ENCODE peak calls at places on chromosomes 3 and 15, in six cellular contexts. G is A549, I is GM12878, Z is K562, T is NB4, O is HepG2. M is an unnamed sample.

GRCh38 chr3:196948442-196949365 is 6.4 kb upstream of the NCBP2 start:
- DNase-seq in G (no peak), O (peak), Z (peak), T (peak), I (no peak), M (no peak)

GRCh38 chr3:115194461-115194860 is 47.4 kb upstream of the ZBTB20 start:
- DNase-seq in Z (no peak), T (no peak), O (no peak), I (no peak), G (no peak), M (no peak)

GRCh38 chr3:130414457-130414856 is 69.0 kb downstream of the COL6A5 start:
- DNase-seq in I (no peak), G (no peak), T (peak), Z (no peak), O (no peak), M (no peak)

GRCh38 chr3:50274371-50275104 is 4.3 kb upstream of the LSMEM2 start:
- DNase-seq in Z (peak), T (peak), O (peak), I (no peak), G (peak), M (peak)

GRCh38 chr3:138944842-138945645 is 1.9 kb downstream of the FOXL2 start:
- DNase-seq in G (no peak), Z (peak), I (no peak), T (peak), O (no peak), M (no peak)

GRCh38 chr3:107394502-107394901 is 17.3 kb downstream of the CCDC54 start:
- DNase-seq in G (no peak), T (no peak), Z (no peak), O (no peak), I (no peak), M (no peak)

GRCh38 chr3:153277029-153277428 is 115.0 kb downstream of the RAP2B start:
- DNase-seq in O (no peak), Z (no peak), I (no peak), G (no peak), T (no peak), M (no peak)

GRCh38 chr3:100436951-100437350 is 35.6 kb downstream of the LNP1 start:
- DNase-seq in G (no peak), I (no peak), O (no peak), Z (no peak), T (no peak), M (no peak)

GRCh38 chr15:51600114-51600513 is 22.5 kb downstream of the DMXL2 start:
- DNase-seq in G (no peak), O (no peak), I (peak), T (peak), Z (peak), M (no peak)

GRCh38 chr15:60827492-60827891 is 348.6 kb upstream of the ICE2 start:
- DNase-seq in O (no peak), Z (no peak), T (no peak), G (no peak), I (no peak), M (no peak)

GRCh38 chr15:60831540-60831939 is 352.6 kb upstream of the ICE2 start:
- DNase-seq in Z (no peak), I (no peak), G (no peak), T (no peak), O (no peak), M (no peak)

GRCh38 chr15:60835000-60835399 is 356.1 kb upstream of the ICE2 start:
- DNase-seq in I (no peak), O (no peak), Z (no peak), G (no peak), T (no peak), M (no peak)

GRCh38 chr15:60830479-60830878 is 351.5 kb upstream of the ICE2 start:
- DNase-seq in O (no peak), I (no peak), Z (no peak), G (no peak), T (no peak), M (no peak)

DNA sequence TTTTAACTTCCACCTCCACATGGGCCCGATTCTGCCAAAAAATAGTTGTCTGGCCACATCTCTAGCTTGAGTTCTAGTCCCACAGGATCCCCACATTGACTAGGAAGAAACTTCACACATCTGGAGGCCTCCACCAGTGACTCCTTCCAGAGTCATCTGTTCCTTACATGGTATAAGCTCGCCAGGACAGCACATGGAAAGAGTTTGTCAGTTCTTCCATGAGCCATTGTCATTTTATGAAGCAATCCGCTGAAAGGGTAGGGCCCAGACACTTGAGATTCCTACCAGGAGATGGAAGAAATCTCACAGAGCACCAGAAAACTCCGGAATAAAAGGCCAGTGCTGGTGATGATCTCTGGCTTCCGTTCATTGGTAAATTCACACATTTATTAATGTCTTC is 350.5 kb upstream of the ICE2 start:
- DNase-seq in Z (no peak), I (no peak), O (no peak), T (no peak), G (no peak), M (no peak)
- TF ChIP-seq MYC in Z (no peak), I (no peak), O (no peak), T (no peak), G (no peak), M (no peak)

DNA sequence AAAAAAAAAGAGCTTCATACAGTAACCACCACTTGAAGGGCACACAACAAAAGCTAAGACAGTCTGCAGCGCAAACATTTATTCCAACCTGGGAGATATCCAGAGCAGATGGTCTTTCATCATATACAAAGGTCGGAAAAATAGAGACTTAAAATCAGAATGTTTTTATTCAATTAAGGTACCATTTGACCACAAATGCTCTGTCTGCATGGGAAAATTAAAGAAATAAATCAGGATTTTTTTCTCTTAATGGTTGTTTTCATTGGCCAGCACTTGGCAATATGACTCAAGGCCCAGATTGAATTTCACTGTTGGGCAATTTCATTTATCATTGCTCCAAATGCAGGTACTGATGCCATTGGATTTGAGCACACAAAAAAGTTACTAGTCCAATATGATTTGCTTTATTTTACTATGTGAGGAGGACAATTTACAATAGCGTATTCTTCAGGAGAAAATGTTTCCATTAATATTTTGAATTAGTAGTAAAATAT is 145.9 kb upstream of the AGTR1 start:
- DNase-seq in T (no peak), G (no peak), I (no peak), Z (no peak), O (no peak), M (no peak)
- TF ChIP-seq MYC in T (no peak), G (no peak), I (no peak), Z (no peak), O (no peak), M (no peak)

GRCh38 chr3:126119008-126119675 is 35.2 kb upstream of the SLC41A3 start:
- DNase-seq in Z (no peak), T (no peak), G (no peak), I (no peak), O (no peak), M (no peak)
- TF ChIP-seq MYC in Z (no peak), T (no peak), G (no peak), I (no peak), O (no peak), M (no peak)

GRCh38 chr3:134381836-134382442 is 7.7 kb upstream of the AMOTL2 start:
- DNase-seq in I (no peak), T (no peak), G (no peak), O (no peak), Z (no peak), M (no peak)
- TF ChIP-seq MYC in I (no peak), T (no peak), G (no peak), O (no peak), Z (no peak), M (no peak)

GRCh38 chr3:68163961-68164360 is 509.5 kb upstream of the SUCLG2 start:
- DNase-seq in I (no peak), Z (no peak), T (no peak), O (no peak), G (no peak), M (no peak)
- TF ChIP-seq MYC in I (no peak), Z (no peak), T (no peak), O (no peak), G (no peak), M (no peak)

GRCh38 chr15:78321786-78322185 is 18.4 kb upstream of the CRABP1 start:
- DNase-seq in Z (no peak), G (no peak), O (no peak), T (no peak), I (no peak), M (no peak)

GRCh38 chr15:78317145-78317836 is 17.9 kb upstream of the SKIC8 start:
- DNase-seq in G (no peak), I (no peak), O (no peak), T (peak), Z (peak), M (no peak)

GRCh38 chr15:78320173-78320572 is 20.0 kb upstream of the CRABP1 start:
- DNase-seq in Z (no peak), I (no peak), T (no peak), G (no peak), O (no peak), M (no peak)

GRCh38 chr15:78321041-78321570 is 19.0 kb upstream of the CRABP1 start:
- DNase-seq in T (no peak), O (no peak), Z (no peak), I (no peak), G (no peak), M (no peak)

GRCh38 chr15:78319588-78319987 is 20.2 kb upstream of the SKIC8 start:
- DNase-seq in Z (no peak), O (no peak), G (no peak), I (no peak), T (no peak), M (no peak)
- TF ChIP-seq MYC in Z (no peak), O (no peak), G (no peak), I (no peak), T (no peak), M (no peak)

DNA sequence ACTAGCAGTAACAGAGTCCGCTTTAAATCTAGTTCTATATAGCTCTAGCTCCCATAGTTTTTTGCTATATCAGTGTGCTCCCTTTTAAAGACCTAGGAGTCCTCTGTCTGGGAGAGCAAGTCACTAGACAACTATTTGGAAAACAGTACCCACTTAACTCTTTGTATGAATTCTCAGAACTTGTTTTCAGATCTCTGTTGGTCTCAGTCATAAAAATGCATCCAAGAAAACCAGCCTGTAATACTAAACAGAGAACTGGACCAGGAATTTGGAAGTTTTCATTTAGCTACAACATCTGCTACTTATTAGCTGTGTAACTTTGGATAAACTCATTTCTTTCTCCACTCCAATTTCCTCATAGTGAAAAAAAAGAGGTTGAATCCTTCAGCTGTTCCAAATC is 56.9 kb upstream of the C3orf49 start:
- DNase-seq in I (no peak), Z (no peak), O (no peak), T (no peak), G (no peak), M (no peak)
- TF ChIP-seq MYC in I (no peak), Z (no peak), O (no peak), T (no peak), G (no peak), M (no peak)

GRCh38 chr3:160577093-160577492 is 11.7 kb upstream of the KPNA4 start:
- DNase-seq in G (no peak), T (no peak), O (no peak), Z (no peak), I (no peak), M (no peak)

GRCh38 chr3:160576621-160577020 is 11.2 kb upstream of the KPNA4 start:
- DNase-seq in I (no peak), O (no peak), G (no peak), T (no peak), Z (no peak), M (no peak)

GRCh38 chr3:160575589-160575988 is 10.2 kb upstream of the KPNA4 start:
- DNase-seq in T (no peak), O (no peak), Z (no peak), I (no peak), G (no peak), M (no peak)

GRCh38 chr3:160574636-160575035 is 9.3 kb upstream of the KPNA4 start:
- DNase-seq in T (no peak), I (no peak), Z (no peak), O (no peak), G (no peak), M (no peak)

DNA sequence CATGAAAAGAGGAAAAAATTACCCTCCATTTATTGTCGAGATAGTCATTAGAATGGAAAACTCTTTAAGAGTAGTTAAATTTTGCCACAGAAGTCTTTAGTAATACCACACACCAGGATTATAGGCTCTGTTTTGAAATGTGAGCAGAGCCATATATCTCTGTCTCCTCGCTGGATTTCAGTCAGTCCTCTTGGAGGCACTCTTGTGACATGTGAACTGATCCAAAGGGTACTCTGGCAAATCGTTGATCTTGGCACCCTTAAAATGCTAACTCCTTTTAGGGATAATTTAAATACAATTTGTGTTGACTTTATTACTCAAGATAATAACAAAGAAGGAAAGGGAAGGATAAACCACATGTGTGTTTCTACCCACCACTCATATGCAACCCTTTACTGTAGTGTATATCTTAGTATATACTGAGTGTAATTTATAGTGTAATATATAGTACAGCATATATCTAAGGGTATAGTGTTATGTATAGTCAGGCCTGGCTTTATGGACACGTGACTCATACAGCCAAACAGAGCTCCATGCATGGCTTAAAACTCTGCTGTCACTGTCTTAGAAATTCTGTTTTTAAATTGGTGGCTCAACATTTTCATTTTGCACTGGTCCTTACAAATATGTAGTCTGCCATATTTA is 12.3 kb upstream of the KPNA4 start:
- DNase-seq in Z (no peak), I (no peak), G (no peak), T (no peak), O (peak), M (peak)
- TF ChIP-seq MYC in Z (no peak), I (no peak), G (no peak), T (no peak), O (no peak), M (no peak)

M was measured in endothelial cell of umbilical vein.